ENCODE peak calls at places on chromosomes 3 and 15, in four cellular contexts. Z is heart right ventricle, S is A549, B is fibroblast of lung. R is an unnamed sample.

GRCh38 chr15:43249699-43250203 is 17.0 kb downstream of the TGM5 start:
- DNase-seq in Z (no peak), S (no peak), B (peak), R (peak)

GRCh38 chr3:29453278-29453961 is 172.5 kb downstream of the RBMS3 start:
- DNase-seq in Z (peak), S (no peak), B (no peak), R (no peak)

GRCh38 chr3:78086150-78086549 is 1046.3 kb downstream of the ROBO2 start:
- DNase-seq in Z (no peak), S (no peak), B (peak), R (no peak)

GRCh38 chr3:152610621-152611020 is 224.3 kb upstream of the P2RY1 start:
- DNase-seq in Z (no peak), S (no peak), B (no peak), R (no peak)

GRCh38 chr3:34882764-34883163 is 756.6 kb upstream of the ARPP21 start:
- DNase-seq in Z (no peak), S (no peak), B (no peak), R (no peak)

GRCh38 chr15:53354905-53355304 is 404.6 kb downstream of the WDR72 start:
- DNase-seq in Z (no peak), S (no peak), B (no peak), R (no peak)

GRCh38 chr3:140432176-140432753 is 245.6 kb upstream of the TRIM42 start:
- DNase-seq in Z (no peak), S (no peak), B (no peak), R (no peak)

GRCh38 chr3:126550488-126551051 is 8.2 kb downstream of the C3orf22 start:
- DNase-seq in Z (no peak), S (no peak), B (no peak), R (no peak)

DNA sequence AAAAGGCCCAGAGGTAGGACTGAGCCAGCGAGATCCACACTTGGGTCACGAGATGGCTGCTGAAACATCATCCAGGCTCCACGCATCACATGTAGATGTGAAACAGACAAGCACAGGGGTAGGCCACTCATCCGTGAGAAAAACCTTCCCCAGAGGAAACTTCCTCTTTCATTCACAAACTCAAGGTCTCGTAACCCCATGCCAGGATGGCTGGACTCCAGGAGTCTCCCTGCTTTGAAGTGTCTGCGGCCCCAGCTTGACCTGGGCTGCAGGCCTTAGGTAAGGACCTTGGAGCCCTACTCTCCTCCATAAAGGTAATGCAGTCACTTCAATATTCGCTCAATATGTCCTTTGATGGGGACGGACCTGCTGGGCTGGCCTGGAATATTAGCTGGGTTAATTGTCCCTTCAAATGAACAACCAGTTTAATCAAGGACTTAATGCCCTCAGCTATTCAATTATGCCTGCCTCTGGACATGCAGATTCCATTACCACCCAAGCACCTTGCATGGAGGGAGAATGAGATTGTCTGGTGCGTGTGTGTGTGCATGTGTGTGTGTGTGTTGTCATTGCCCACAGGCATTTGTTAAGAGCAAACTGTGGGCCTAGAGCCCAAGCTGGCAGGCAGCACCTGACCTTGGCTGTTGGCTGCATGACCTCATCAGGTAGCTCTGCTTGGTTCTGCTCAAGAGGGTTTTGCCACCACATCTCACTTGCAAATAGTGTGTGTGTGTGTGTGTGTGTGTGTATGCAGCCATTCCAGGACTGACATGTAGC is 186.9 kb upstream of the TLE3 start:
- DNase-seq in Z (peak), S (no peak), B (no peak), R (no peak)
- H3K4me3 ChIP-seq in Z (no peak), S (no peak), B (no peak), R (no peak)

DNA sequence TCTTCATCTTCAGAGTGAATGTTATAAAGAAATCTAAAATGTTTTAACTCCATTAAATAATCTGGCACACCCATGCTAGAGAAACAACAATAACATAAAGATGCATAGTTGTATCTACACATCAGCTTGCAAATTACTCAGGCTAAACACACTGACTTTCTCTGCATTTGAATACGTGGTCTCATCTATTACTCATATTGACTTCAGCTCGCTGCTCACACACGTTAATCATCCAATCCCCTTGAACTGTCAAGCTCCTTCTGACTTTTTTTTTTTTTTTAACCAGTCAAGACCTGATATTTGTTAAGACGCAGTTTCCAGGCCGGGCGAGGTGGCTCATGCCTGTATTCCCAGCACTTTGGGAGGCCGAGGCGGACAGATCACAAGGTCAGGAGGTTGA is 1137.3 kb upstream of the CADM2 start:
- DNase-seq in Z (no peak), S (no peak), B (no peak), R (no peak)
- TF ChIP-seq CTCF in Z (no peak), S (no peak), B (no peak), R (no peak)

DNA sequence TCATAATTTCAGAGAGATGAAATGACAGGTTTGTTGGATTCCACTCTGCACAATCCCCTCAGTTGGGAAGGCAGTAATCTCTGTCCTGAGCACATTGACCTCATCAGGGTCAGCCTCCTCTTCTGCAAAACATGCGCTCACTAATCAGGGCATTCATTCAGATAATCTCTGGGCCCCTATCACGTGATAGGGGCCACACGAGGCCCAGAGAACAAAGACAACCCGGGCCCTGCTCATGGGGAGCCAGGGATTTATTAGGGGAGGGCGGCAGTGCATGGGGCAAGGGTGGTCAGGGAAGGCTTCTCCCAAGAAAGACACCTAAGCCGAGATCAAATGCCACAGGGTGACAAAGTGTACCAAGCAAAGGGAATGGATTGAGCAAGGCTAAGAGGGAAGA is 1.1 kb downstream of the TCTA start:
- DNase-seq in Z (no peak), S (no peak), B (no peak), R (no peak)
- H3K4me3 ChIP-seq in Z (peak), S (peak), B (peak), R (peak)

DNA sequence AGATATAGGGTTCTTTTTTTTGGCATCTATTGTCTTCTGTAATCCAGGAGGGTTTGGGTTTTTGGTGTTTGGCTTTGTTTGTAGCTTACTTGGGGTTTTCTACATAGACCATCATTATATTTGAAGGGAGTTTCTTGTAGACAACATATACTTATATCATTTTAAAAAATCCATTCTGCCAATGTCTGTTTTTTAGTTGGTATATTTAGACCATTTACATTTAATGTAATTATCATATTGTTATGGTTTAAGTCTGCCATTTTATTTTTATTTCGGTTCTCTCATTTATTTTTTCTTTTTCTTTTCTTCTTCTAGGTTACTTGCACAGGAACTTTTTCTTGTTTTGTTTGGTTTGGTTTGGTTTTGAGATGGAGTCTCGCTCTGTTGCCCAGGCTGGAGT is 5.5 kb upstream of the MGLL start:
- DNase-seq in Z (no peak), S (no peak), B (no peak), R (no peak)
- TF ChIP-seq CTCF in Z (no peak), S (no peak), B (no peak), R (no peak)

DNA sequence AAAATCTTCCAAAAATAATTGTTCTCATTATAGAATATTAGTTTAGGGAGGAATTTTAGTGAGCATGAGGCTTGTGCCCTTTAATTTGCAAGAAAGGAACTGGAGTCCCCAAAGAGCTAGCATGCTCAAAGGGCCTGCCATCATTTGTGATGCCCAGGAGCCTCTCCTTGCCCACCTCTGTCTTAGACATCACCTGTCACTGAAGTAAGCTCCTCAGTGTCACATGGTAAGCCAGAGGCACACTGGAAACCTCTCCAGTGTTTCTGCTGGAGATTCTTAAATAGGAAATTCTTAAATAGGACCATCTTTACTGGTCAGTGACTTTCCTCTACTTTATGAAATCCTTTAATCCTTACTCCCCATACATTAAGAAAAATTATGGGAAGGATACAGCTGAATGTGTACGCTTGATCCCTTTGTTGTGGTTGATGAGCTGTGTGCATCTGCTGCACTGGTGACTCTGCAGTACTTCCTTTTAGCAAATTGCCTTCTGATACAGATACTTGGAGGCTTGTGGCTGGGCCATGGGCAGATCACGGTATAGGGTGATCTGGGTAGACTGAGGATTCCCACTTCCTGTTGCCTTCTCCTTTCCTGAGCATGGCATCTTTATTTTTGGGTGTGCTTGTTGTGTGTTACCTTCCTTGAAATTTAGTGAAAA is 197.4 kb downstream of the KLHL25 start:
- DNase-seq in Z (no peak), S (no peak), B (no peak), R (peak)
- H3K4me3 ChIP-seq in Z (no peak), S (no peak), B (no peak), R (no peak)

DNA sequence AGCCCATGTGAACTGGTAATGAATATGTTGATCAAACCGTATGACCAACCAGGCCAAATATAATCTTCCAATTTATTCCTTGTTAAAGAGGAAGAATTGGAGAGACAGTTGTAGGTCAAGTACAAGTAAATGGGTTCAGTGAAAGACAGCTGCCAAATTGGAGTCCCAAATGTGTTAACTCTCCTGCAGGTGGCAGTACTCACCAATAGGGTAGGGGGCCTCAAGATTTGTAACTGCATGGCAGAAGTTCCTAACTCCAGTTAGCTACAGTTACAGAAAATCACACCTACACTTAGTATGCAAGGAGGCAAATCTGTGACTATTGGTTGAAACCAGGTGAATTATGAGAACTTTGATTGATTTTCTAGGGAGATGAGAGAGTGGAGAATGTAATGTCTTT is 278.0 kb downstream of the ZBBX start:
- DNase-seq in Z (no peak), S (no peak), B (no peak), R (no peak)
- TF ChIP-seq CTCF in Z (no peak), S (no peak), B (no peak), R (no peak)

GRCh38 chr3:16504692-16505091 is 8.8 kb downstream of the RFTN1 start:
- DNase-seq in Z (no peak), S (no peak), B (no peak), R (no peak)

GRCh38 chr3:16504242-16504641 is 9.3 kb downstream of the RFTN1 start:
- DNase-seq in Z (no peak), S (no peak), B (peak), R (peak)

GRCh38 chr3:16500911-16501310 is 12.6 kb downstream of the RFTN1 start:
- DNase-seq in Z (no peak), S (no peak), B (no peak), R (no peak)

GRCh38 chr3:16502347-16502908 is 11.1 kb downstream of the RFTN1 start:
- DNase-seq in Z (no peak), S (no peak), B (no peak), R (no peak)

GRCh38 chr3:16503191-16503776 is 10.2 kb downstream of the RFTN1 start:
- DNase-seq in Z (no peak), S (no peak), B (no peak), R (peak)
- H3K4me3 ChIP-seq in Z (no peak), S (no peak), B (no peak), R (no peak)

R was measured in fibroblast of villous mesenchyme.